ENCODE peak calls at places on chromosomes 2 and 18, in seven cellular contexts. O is A549; I is HuH-7.5; D is NCI-H2029; J is M059J; C is activated T-cell treated with anti-CD3 and anti-CD28 coated beads for 24 hours; U is stimulated activated CD8-positive, alpha-beta memory T cell treated with anti-CD3 and anti-CD28 coated beads, Interleukin-7, amount 100 ng/mL, for 1 hour. P is an unnamed sample.

GRCh38 chr2:24456610-24457556 is 34.2 kb upstream of the NCOA1 start:
- DNase-seq in O (peak), I (no peak), D (no peak), J (peak), C (peak), U (no peak), P (no peak)

GRCh38 chr2:226970362-226970761 is 134.5 kb downstream of the RHBDD1 start:
- DNase-seq in O (no peak), I (no peak), D (no peak), J (no peak), C (no peak), U (no peak), P (no peak)

GRCh38 chr18:35463050-35463449 is 34.7 kb downstream of the INO80C start:
- DNase-seq in O (no peak), I (no peak), D (no peak), J (peak), C (no peak), U (no peak), P (no peak)

GRCh38 chr2:23549821-23550535 is 165.0 kb downstream of the KLHL29 start:
- DNase-seq in O (no peak), I (no peak), D (no peak), J (peak), C (no peak), U (no peak), P (peak)

GRCh38 chr2:20803974-20804373 is 18.9 kb downstream of the LDAH start:
- DNase-seq in O (no peak), I (no peak), D (no peak), J (no peak), C (no peak), U (no peak), P (no peak)

GRCh38 chr2:42238644-42239288 is 69.6 kb downstream of the EML4 start:
- DNase-seq in O (no peak), I (no peak), D (peak), J (peak), C (peak), U (no peak), P (peak)

GRCh38 chr2:1912771-1913170 is 168.5 kb upstream of the PXDN start:
- DNase-seq in O (no peak), I (no peak), D (no peak), J (no peak), C (no peak), U (no peak), P (no peak)

GRCh38 chr18:12995952-12996477 is 4.9 kb downstream of the CEP192 start:
- DNase-seq in O (no peak), I (no peak), D (no peak), J (no peak), C (no peak), U (no peak), P (no peak)

GRCh38 chr2:100396483-100396882 is 21.0 kb downstream of the CHST10 start:
- DNase-seq in O (no peak), I (no peak), D (no peak), J (no peak), C (no peak), U (no peak), P (no peak)

GRCh38 chr2:228917195-228917594 is 353.9 kb downstream of the PID1 start:
- DNase-seq in O (no peak), I (no peak), D (no peak), J (no peak), C (no peak), U (no peak), P (no peak)

GRCh38 chr2:188897096-188897495 is 77.1 kb upstream of the COL3A1 start:
- DNase-seq in O (no peak), I (no peak), D (no peak), J (no peak), C (no peak), U (no peak), P (no peak)

GRCh38 chr2:19607931-19608762 is 249.7 kb upstream of the OSR1 start:
- DNase-seq in O (peak), I (no peak), D (no peak), J (peak), C (no peak), U (no peak), P (no peak)

GRCh38 chr18:34866739-34867138 is 156.6 kb downstream of the DTNA start:
- DNase-seq in O (no peak), I (no peak), D (no peak), J (no peak), C (no peak), U (no peak), P (no peak)

GRCh38 chr2:63530880-63531279 is 57.4 kb downstream of the WDPCP start:
- DNase-seq in O (no peak), I (no peak), D (no peak), J (no peak), C (no peak), U (no peak), P (no peak)

GRCh38 chr2:70190086-70190412 is 770 bp downstream of the C2orf42 start:
- DNase-seq in O (no peak), I (peak), D (no peak), J (no peak), C (no peak), U (peak), P (peak)

GRCh38 chr2:204673877-204674276 is 128.6 kb downstream of the PARD3B start:
- DNase-seq in O (no peak), I (no peak), D (no peak), J (peak), C (no peak), U (no peak), P (no peak)

GRCh38 chr2:29033172-29033571 is 41.2 kb downstream of the PCARE start:
- DNase-seq in O (peak), I (peak), D (no peak), J (peak), C (no peak), U (no peak), P (no peak)

GRCh38 chr18:45589559-45590041 is 25.7 kb upstream of the SLC14A2 start:
- DNase-seq in O (no peak), I (no peak), D (no peak), J (peak), C (no peak), U (no peak), P (no peak)

GRCh38 chr2:99066075-99066557 is 75.4 kb upstream of the C2orf15 start:
- DNase-seq in O (peak), I (peak), D (peak), J (peak), C (no peak), U (no peak), P (peak)

GRCh38 chr2:70851704-70852103 is 16.1 kb upstream of the CD207 start:
- DNase-seq in O (no peak), I (no peak), D (no peak), J (peak), C (peak), U (no peak), P (no peak)

GRCh38 chr18:24027156-24027555 is 12.6 kb downstream of the TTC39C start:
- DNase-seq in O (no peak), I (no peak), D (no peak), J (peak), C (no peak), U (no peak), P (no peak)

GRCh38 chr2:120182019-120182560 is 41.1 kb downstream of the TMEM185B start:
- DNase-seq in O (no peak), I (no peak), D (no peak), J (no peak), C (no peak), U (no peak), P (no peak)

GRCh38 chr2:18885457-18885856 is 296.1 kb upstream of the NT5C1B start:
- DNase-seq in O (no peak), I (no peak), D (no peak), J (no peak), C (no peak), U (no peak), P (no peak)

GRCh38 chr18:55048892-55049291 is 89.6 kb upstream of the CCDC68 start:
- DNase-seq in O (peak), I (no peak), D (no peak), J (peak), C (no peak), U (no peak), P (no peak)

GRCh38 chr2:232023426-232023825 is 61.9 kb downstream of the DIS3L2 start:
- DNase-seq in O (no peak), I (no peak), D (no peak), J (no peak), C (no peak), U (no peak), P (no peak)

GRCh38 chr2:48728827-48729226 is 26.7 kb downstream of the LHCGR start:
- DNase-seq in O (no peak), I (no peak), D (no peak), J (peak), C (no peak), U (no peak), P (no peak)

GRCh38 chr2:79982445-79982844 is 322.1 kb downstream of the LRRTM1 start:
- DNase-seq in O (no peak), I (no peak), D (no peak), J (no peak), C (no peak), U (no peak), P (no peak)

GRCh38 chr18:79612291-79613108 is 67.1 kb upstream of the CTDP1 start:
- DNase-seq in O (no peak), I (no peak), D (no peak), J (no peak), C (no peak), U (no peak), P (no peak)

GRCh38 chr18:74623047-74623816 is 25.6 kb downstream of the ZNF407 start:
- DNase-seq in O (no peak), I (no peak), D (no peak), J (no peak), C (no peak), U (no peak), P (no peak)